ENCODE peak calls at places on chromosomes 6 and 20, in six cellular contexts. R is RKO; X is substantia nigra; F is HEK293T; V is stimulated activated CD4-positive, alpha-beta T cell treated with anti-CD3 and anti-CD28 coated beads, Interleukin-1b, Interleukin-23, amount 100 ng/mL, for 24 hours; T is activated CD4-positive, CD25-positive, alpha-beta regulatory T cell. W is an unnamed sample.

GRCh38 chr6:30151580-30151979 is 9.4 kb downstream of the TRIM10 start:
- DNase-seq in R (no peak), X (no peak), F (no peak), V (no peak), T (no peak), W (peak)

GRCh38 chr20:8342401-8342800 is 210.3 kb downstream of the PLCB1 start:
- DNase-seq in R (no peak), X (no peak), F (no peak), V (no peak), T (no peak), W (no peak)

GRCh38 chr6:107106165-107106564 is 9.2 kb downstream of the BEND3 start:
- DNase-seq in R (no peak), X (no peak), F (no peak), V (no peak), T (no peak), W (no peak)

GRCh38 chr6:134741193-134741521 is 208.7 kb downstream of the ALDH8A1 start:
- DNase-seq in R (no peak), X (peak), F (peak), V (no peak), T (no peak), W (no peak)

GRCh38 chr6:41878961-41879405 is 16.2 kb downstream of the USP49 start:
- DNase-seq in R (no peak), X (no peak), F (no peak), V (no peak), T (no peak), W (no peak)

GRCh38 chr20:37901667-37902503 is 1.0 kb upstream of the VSTM2L start:
- DNase-seq in R (no peak), X (no peak), F (peak), V (no peak), T (no peak), W (peak)

GRCh38 chr20:23120936-23121765 is 35.0 kb upstream of the CD93 start:
- DNase-seq in R (no peak), X (no peak), F (no peak), V (no peak), T (no peak), W (peak)

GRCh38 chr6:132611616-132612015 is 12.5 kb downstream of the TAAR2 start:
- DNase-seq in R (no peak), X (no peak), F (no peak), V (no peak), T (no peak), W (no peak)

GRCh38 chr20:15579703-15580102 is 993.5 kb downstream of the KIF16B start:
- DNase-seq in R (no peak), X (no peak), F (no peak), V (no peak), T (no peak), W (no peak)

GRCh38 chr6:48809700-48810099 is 653.4 kb downstream of the MMUT start:
- DNase-seq in R (no peak), X (no peak), F (no peak), V (no peak), T (no peak), W (no peak)

GRCh38 chr6:99602519-99603420 is 3.9 kb upstream of the PRDM13 start:
- DNase-seq in R (no peak), X (no peak), F (no peak), V (no peak), T (no peak), W (no peak)

GRCh38 chr20:5654557-5654956 is 95.6 kb upstream of the SHLD1 start:
- DNase-seq in R (peak), X (no peak), F (no peak), V (no peak), T (no peak), W (no peak)

GRCh38 chr20:35021063-35021462 is 65.4 kb downstream of the MYH7B start:
- DNase-seq in R (no peak), X (no peak), F (no peak), V (no peak), T (no peak), W (no peak)

GRCh38 chr6:135938588-135939215 is 87.2 kb downstream of the PDE7B start:
- DNase-seq in R (peak), X (no peak), F (peak), V (no peak), T (no peak), W (no peak)